ENCODE peak calls at places on chromosomes 5 and 9, in four cellular contexts. One of them, this sample, is unnamed.

GRCh38 chr5:77163453-77163852 is 47.0 kb upstream of the PDE8B start:
- DNase-seq in mesenchymal stem cell: no peak
- DNase-seq in GM10248: no peak
- DNase-seq in NCI-H524 treated with DMSO at 0.1 percent for 48 hours: no peak
- DNase-seq in this sample: no peak

GRCh38 chr5:72452515-72453259 is 54.5 kb downstream of the ZNF366 start:
- DNase-seq in mesenchymal stem cell: peak; percentile 72
- DNase-seq in GM10248: no peak
- DNase-seq in NCI-H524 treated with DMSO at 0.1 percent for 48 hours: no peak
- DNase-seq in this sample: peak; percentile 80

GRCh38 chr9:109889456-109889855 is 109.5 kb downstream of the PALM2AKAP2 start:
- DNase-seq in mesenchymal stem cell: no peak
- DNase-seq in GM10248: no peak
- DNase-seq in NCI-H524 treated with DMSO at 0.1 percent for 48 hours: no peak
- DNase-seq in this sample: no peak

GRCh38 chr5:96968614-96969013 is 32.7 kb downstream of the LNPEP start:
- DNase-seq in mesenchymal stem cell: peak; percentile 74
- DNase-seq in GM10248: no peak
- DNase-seq in NCI-H524 treated with DMSO at 0.1 percent for 48 hours: no peak
- DNase-seq in this sample: peak; percentile 33

GRCh38 chr9:77977210-77977611 is 54.4 kb downstream of the GNAQ start:
- DNase-seq in mesenchymal stem cell: peak; percentile 58
- DNase-seq in GM10248: no peak
- DNase-seq in NCI-H524 treated with DMSO at 0.1 percent for 48 hours: no peak
- DNase-seq in this sample: peak; percentile 74

GRCh38 chr5:124617787-124618186 is 128.7 kb downstream of the ZNF608 start:
- DNase-seq in mesenchymal stem cell: no peak
- DNase-seq in GM10248: no peak
- DNase-seq in NCI-H524 treated with DMSO at 0.1 percent for 48 hours: no peak
- DNase-seq in this sample: no peak

GRCh38 chr9:121708768-121709488 is 57.5 kb downstream of the DAB2IP start:
- DNase-seq in mesenchymal stem cell: no peak
- DNase-seq in GM10248: no peak
- DNase-seq in NCI-H524 treated with DMSO at 0.1 percent for 48 hours: no peak
- DNase-seq in this sample: no peak

GRCh38 chr5:43195670-43196265 is 3.7 kb downstream of the NIM1K start:
- DNase-seq in mesenchymal stem cell: no peak
- DNase-seq in GM10248: no peak
- DNase-seq in NCI-H524 treated with DMSO at 0.1 percent for 48 hours: no peak
- DNase-seq in this sample: no peak

GRCh38 chr5:38830521-38831051 is 15.2 kb upstream of the OSMR start:
- DNase-seq in mesenchymal stem cell: peak; percentile 73
- DNase-seq in GM10248: no peak
- DNase-seq in NCI-H524 treated with DMSO at 0.1 percent for 48 hours: no peak
- DNase-seq in this sample: no peak

GRCh38 chr5:147693238-147693637 is 89.3 kb downstream of the JAKMIP2 start:
- DNase-seq in mesenchymal stem cell: no peak
- DNase-seq in GM10248: no peak
- DNase-seq in NCI-H524 treated with DMSO at 0.1 percent for 48 hours: no peak
- DNase-seq in this sample: no peak

GRCh38 chr5:150286820-150287219 is 2.8 kb downstream of the CAMK2A start:
- DNase-seq in mesenchymal stem cell: no peak
- DNase-seq in GM10248: no peak
- DNase-seq in NCI-H524 treated with DMSO at 0.1 percent for 48 hours: no peak
- DNase-seq in this sample: no peak

GRCh38 chr9:119092125-119092524 is 277.1 kb downstream of the BRINP1 start:
- DNase-seq in mesenchymal stem cell: no peak
- DNase-seq in GM10248: no peak
- DNase-seq in NCI-H524 treated with DMSO at 0.1 percent for 48 hours: no peak
- DNase-seq in this sample: no peak

GRCh38 chr9:113887436-113887835 is 11.3 kb downstream of the ZNF618 start:
- DNase-seq in mesenchymal stem cell: no peak
- DNase-seq in GM10248: no peak
- DNase-seq in NCI-H524 treated with DMSO at 0.1 percent for 48 hours: no peak
- DNase-seq in this sample: no peak

GRCh38 chr5:42943931-42944631 is 96.0 kb downstream of the ANXA2R start:
- DNase-seq in mesenchymal stem cell: peak; percentile 18
- DNase-seq in GM10248: no peak
- DNase-seq in NCI-H524 treated with DMSO at 0.1 percent for 48 hours: no peak
- DNase-seq in this sample: peak; percentile 22

GRCh38 chr5:1662559-1663043 is 137.0 kb downstream of the MRPL36 start:
- DNase-seq in mesenchymal stem cell: no peak
- DNase-seq in GM10248: no peak
- DNase-seq in NCI-H524 treated with DMSO at 0.1 percent for 48 hours: no peak
- DNase-seq in this sample: no peak

GRCh38 chr5:80871541-80871961 is 88.6 kb upstream of the RASGRF2 start:
- DNase-seq in mesenchymal stem cell: peak; percentile 49
- DNase-seq in GM10248: no peak
- DNase-seq in NCI-H524 treated with DMSO at 0.1 percent for 48 hours: no peak
- DNase-seq in this sample: peak; percentile 47